ENCODE peak calls at places on chromosomes 3 and 15, in ten cellular contexts. L, S, Y, P, Q, T, I, C, X and K are unnamed samples.
A peak's percentile ranks its signal among the peaks of the same experiment; 100 is the strongest.

GRCh38 chr15:42070966-42071350 is 23.4 kb downstream of the PLA2G4D start:
- DNase-seq in L (no peak), S (no peak), Y (no peak), P (no peak), Q (no peak), T (no peak), I (no peak), C (no peak), X (no peak), K (no peak)

GRCh38 chr15:87227846-87228245 is 1028.7 kb downstream of the NTRK3 start:
- DNase-seq in L (no peak), S (no peak), Y (no peak), P (no peak), Q (no peak), T (no peak), I (no peak), C (no peak), X (no peak), K (no peak)

GRCh38 chr3:16174389-16174788 is at the start of gene GALNT15:
- DNase-seq in L (peak; percentile 71), S (no peak), Y (no peak), P (peak; percentile 63), Q (no peak), T (peak; percentile 97), I (peak; percentile 96), C (no peak), X (no peak), K (no peak)

GRCh38 chr3:128537091-128537703 is 44.2 kb upstream of the GATA2 start:
- DNase-seq in L (no peak), S (no peak), Y (no peak), P (no peak), Q (no peak), T (no peak), I (no peak), C (no peak), X (peak; percentile 24), K (no peak)

GRCh38 chr15:66027268-66027806 is 158.0 kb downstream of the RAB11A start:
- DNase-seq in L (no peak), S (no peak), Y (no peak), P (peak; percentile 40), Q (no peak), T (no peak), I (no peak), C (no peak), X (no peak), K (no peak)

GRCh38 chr3:134757549-134758069 is 37.5 kb upstream of the EPHB1 start:
- DNase-seq in L (no peak), S (no peak), Y (no peak), P (no peak), Q (no peak), T (no peak), I (no peak), C (no peak), X (no peak), K (no peak)

GRCh38 chr3:100984257-100984772 is 8.9 kb downstream of the ABI3BP start:
- DNase-seq in L (no peak), S (no peak), Y (no peak), P (no peak), Q (no peak), T (no peak), I (no peak), C (no peak), X (no peak), K (no peak)

GRCh38 chr3:147411235-147411607 is 2.1 kb downstream of the ZIC1 start:
- DNase-seq in L (no peak), S (no peak), Y (no peak), P (no peak), Q (no peak), T (no peak), I (peak; percentile 50), C (no peak), X (no peak), K (no peak)

GRCh38 chr3:123155471-123156011 is 46.2 kb upstream of the SEC22A start:
- DNase-seq in L (no peak), S (no peak), Y (no peak), P (no peak), Q (no peak), T (no peak), I (no peak), C (no peak), X (peak; percentile 35), K (no peak)

GRCh38 chr3:72887378-72887722 is 496 bp upstream of the GXYLT2 start:
- DNase-seq in L (no peak), S (no peak), Y (no peak), P (no peak), Q (no peak), T (no peak), I (no peak), C (no peak), X (no peak), K (no peak)

GRCh38 chr3:194184265-194184751 is 48.4 kb downstream of the HES1 start:
- DNase-seq in L (no peak), S (no peak), Y (no peak), P (no peak), Q (no peak), T (no peak), I (no peak), C (peak; percentile 87), X (no peak), K (no peak)